ENCODE peak calls at places on chromosome 22, in eight cellular contexts. One of them, this sample, is unnamed.

GRCh38 chr22:45879552-45879949 is 97.4 kb downstream of the WNT7B start:
- DNase-seq in NT2/D1: no peak
- DNase-seq in IMR-90: no peak
- DNase-seq in AG04450: no peak
- DNase-seq in fibroblast of lung: no peak
- DNase-seq in thoracic aorta: no peak
- DNase-seq in tibial nerve: no peak
- DNase-seq in A549: no peak
- DNase-seq in this sample: no peak

GRCh38 chr22:31120230-31120629 is 2.5 kb upstream of the INPP5J start:
- DNase-seq in NT2/D1: no peak
- DNase-seq in IMR-90: no peak
- DNase-seq in AG04450: no peak
- DNase-seq in fibroblast of lung: no peak
- DNase-seq in thoracic aorta: no peak
- DNase-seq in tibial nerve: no peak
- DNase-seq in A549: no peak
- DNase-seq in this sample: no peak

GRCh38 chr22:45526768-45527360 is 24.2 kb downstream of the FBLN1 start:
- DNase-seq in NT2/D1: no peak
- DNase-seq in IMR-90: peak; percentile 77
- DNase-seq in AG04450: no peak
- DNase-seq in fibroblast of lung: peak; percentile 86
- DNase-seq in thoracic aorta: no peak
- DNase-seq in tibial nerve: no peak
- DNase-seq in A549: no peak
- DNase-seq in this sample: no peak

GRCh38 chr22:20430101-20430640 is 7.5 kb downstream of the SCARF2 start:
- DNase-seq in NT2/D1: no peak
- DNase-seq in IMR-90: no peak
- DNase-seq in AG04450: no peak
- DNase-seq in fibroblast of lung: no peak
- DNase-seq in thoracic aorta: no peak
- DNase-seq in tibial nerve: no peak
- DNase-seq in A549: no peak
- DNase-seq in this sample: no peak

GRCh38 chr22:29569011-29569678 is 11.8 kb downstream of the NIPSNAP1 start:
- DNase-seq in NT2/D1: no peak
- DNase-seq in IMR-90: no peak
- DNase-seq in AG04450: no peak
- DNase-seq in fibroblast of lung: no peak
- DNase-seq in thoracic aorta: no peak
- DNase-seq in tibial nerve: no peak
- DNase-seq in A549: no peak
- DNase-seq in this sample: no peak

GRCh38 chr22:23504522-23504921 is 75.6 kb downstream of the IGLL1 start:
- DNase-seq in NT2/D1: no peak
- DNase-seq in IMR-90: no peak
- DNase-seq in AG04450: no peak
- DNase-seq in fibroblast of lung: no peak
- DNase-seq in thoracic aorta: no peak
- DNase-seq in tibial nerve: no peak
- DNase-seq in A549: no peak
- DNase-seq in this sample: no peak

GRCh38 chr22:21816787-21817496 is 50.5 kb downstream of the MAPK1 start:
- DNase-seq in NT2/D1: no peak
- DNase-seq in IMR-90: peak; percentile 95
- DNase-seq in AG04450: peak; percentile 67
- DNase-seq in fibroblast of lung: peak; percentile 92
- DNase-seq in thoracic aorta: no peak
- DNase-seq in tibial nerve: no peak
- DNase-seq in A549: peak; percentile 61
- DNase-seq in this sample: no peak

GRCh38 chr22:22812031-22812905 is 75.3 kb upstream of the IGLL5 start:
- DNase-seq in NT2/D1: no peak
- DNase-seq in IMR-90: no peak
- DNase-seq in AG04450: no peak
- DNase-seq in fibroblast of lung: no peak
- DNase-seq in thoracic aorta: no peak
- DNase-seq in tibial nerve: no peak
- DNase-seq in A549: no peak
- DNase-seq in this sample: no peak

GRCh38 chr22:37428649-37429586 is 1.6 kb upstream of the ELFN2 start:
- DNase-seq in NT2/D1: peak; percentile 46
- DNase-seq in IMR-90: peak; percentile 43
- DNase-seq in AG04450: no peak
- DNase-seq in fibroblast of lung: peak; percentile 53
- DNase-seq in thoracic aorta: no peak
- DNase-seq in tibial nerve: no peak
- DNase-seq in A549: peak; percentile 53
- DNase-seq in this sample: peak; percentile 17

GRCh38 chr22:45246060-45246985 is 5.6 kb upstream of the KIAA0930 start:
- DNase-seq in NT2/D1: no peak
- DNase-seq in IMR-90: peak; percentile 99
- DNase-seq in AG04450: peak; percentile 94
- DNase-seq in fibroblast of lung: peak; percentile 85
- DNase-seq in thoracic aorta: no peak
- DNase-seq in tibial nerve: no peak
- DNase-seq in A549: peak; percentile 97
- DNase-seq in this sample: no peak

GRCh38 chr22:29330753-29331152 is 15.3 kb upstream of the RASL10A start:
- DNase-seq in NT2/D1: no peak
- DNase-seq in IMR-90: peak; percentile 77
- DNase-seq in AG04450: no peak
- DNase-seq in fibroblast of lung: peak; percentile 73
- DNase-seq in thoracic aorta: no peak
- DNase-seq in tibial nerve: no peak
- DNase-seq in A549: no peak
- DNase-seq in this sample: no peak

GRCh38 chr22:44130076-44130711 is 50.5 kb upstream of the PARVG start:
- DNase-seq in NT2/D1: no peak
- DNase-seq in IMR-90: peak; percentile 17
- DNase-seq in AG04450: no peak
- DNase-seq in fibroblast of lung: no peak
- DNase-seq in thoracic aorta: no peak
- DNase-seq in tibial nerve: no peak
- DNase-seq in A549: no peak
- DNase-seq in this sample: no peak

GRCh38 chr22:36344106-36344827 is 43.5 kb downstream of the MYH9 start:
- DNase-seq in NT2/D1: no peak
- DNase-seq in IMR-90: no peak
- DNase-seq in AG04450: no peak
- DNase-seq in fibroblast of lung: no peak
- DNase-seq in thoracic aorta: no peak
- DNase-seq in tibial nerve: no peak
- DNase-seq in A549: no peak
- DNase-seq in this sample: no peak

GRCh38 chr22:26321469-26321913 is 107.6 kb upstream of the ASPHD2 start:
- DNase-seq in NT2/D1: no peak
- DNase-seq in IMR-90: peak; percentile 45
- DNase-seq in AG04450: no peak
- DNase-seq in fibroblast of lung: no peak
- DNase-seq in thoracic aorta: no peak
- DNase-seq in tibial nerve: no peak
- DNase-seq in A549: peak; percentile 9
- DNase-seq in this sample: no peak

GRCh38 chr22:30416403-30416802 is 9.2 kb upstream of the MTFP1 start:
- DNase-seq in NT2/D1: no peak
- DNase-seq in IMR-90: peak; percentile 31
- DNase-seq in AG04450: no peak
- DNase-seq in fibroblast of lung: no peak
- DNase-seq in thoracic aorta: no peak
- DNase-seq in tibial nerve: no peak
- DNase-seq in A549: peak; percentile 46
- DNase-seq in this sample: no peak

GRCh38 chr22:25109878-25110595 is 89.6 kb upstream of the CRYBB3 start:
- DNase-seq in NT2/D1: no peak
- DNase-seq in IMR-90: no peak
- DNase-seq in AG04450: no peak
- DNase-seq in fibroblast of lung: no peak
- DNase-seq in thoracic aorta: no peak
- DNase-seq in tibial nerve: no peak
- DNase-seq in A549: no peak
- DNase-seq in this sample: no peak

GRCh38 chr22:37212174-37212906 is at the start of gene SSTR3:
- DNase-seq in NT2/D1: no peak
- DNase-seq in IMR-90: no peak
- DNase-seq in AG04450: no peak
- DNase-seq in fibroblast of lung: no peak
- DNase-seq in thoracic aorta: no peak
- DNase-seq in tibial nerve: no peak
- DNase-seq in A549: no peak
- DNase-seq in this sample: no peak

GRCh38 chr22:44399906-44400762 is 87.4 kb upstream of the SHISAL1 start:
- DNase-seq in NT2/D1: no peak
- DNase-seq in IMR-90: no peak
- DNase-seq in AG04450: no peak
- DNase-seq in fibroblast of lung: no peak
- DNase-seq in thoracic aorta: no peak
- DNase-seq in tibial nerve: no peak
- DNase-seq in A549: no peak
- DNase-seq in this sample: no peak

DNA sequence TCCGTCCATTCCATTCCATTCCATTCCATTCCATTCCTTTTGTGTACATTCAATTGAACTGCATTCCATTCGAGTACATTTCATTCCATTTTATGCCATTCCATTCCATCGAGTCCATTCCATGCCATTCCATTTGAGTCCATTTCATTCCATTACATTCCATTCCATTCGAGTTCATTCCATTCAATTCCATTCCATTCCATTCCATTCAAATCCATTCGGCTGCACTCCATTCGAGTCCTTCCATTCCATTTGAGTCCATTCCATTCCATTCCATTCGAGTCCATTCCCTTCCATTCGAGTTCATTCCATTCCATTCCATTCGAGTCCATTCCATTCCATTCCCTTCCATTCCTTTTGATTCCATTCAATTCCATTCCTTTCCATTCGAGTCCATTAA is 4800.6 kb upstream of the OR11H1 start:
- DNase-seq in NT2/D1: no peak
- DNase-seq in IMR-90: no peak
- DNase-seq in AG04450: no peak
- DNase-seq in fibroblast of lung: no peak
- DNase-seq in thoracic aorta: no peak
- DNase-seq in tibial nerve: no peak
- DNase-seq in A549: no peak
- DNase-seq in this sample: no peak
- H3K9me3 ChIP-seq in NT2/D1: peaks cover 81% of the 10 kb centered on the region
- H3K9me3 ChIP-seq in IMR-90: peaks cover 39% of the 10 kb centered on the region
- H3K9me3 ChIP-seq in AG04450: peaks cover 75% of the 10 kb centered on the region
- H3K9me3 ChIP-seq in fibroblast of lung: peaks cover 15% of the 10 kb centered on the region
- H3K9me3 ChIP-seq in thoracic aorta: peaks cover 8% of the 10 kb centered on the region
- H3K9me3 ChIP-seq in tibial nerve: peaks cover 64% of the 10 kb centered on the region
- H3K9me3 ChIP-seq in A549: peaks cover 10% of the 10 kb centered on the region
- H3K9me3 ChIP-seq in this sample: peaks cover 36% of the 10 kb centered on the region

GRCh38 chr22:47826016-47826415 is 1063.6 kb downstream of the TBC1D22A start:
- DNase-seq in NT2/D1: no peak
- DNase-seq in IMR-90: no peak
- DNase-seq in AG04450: no peak
- DNase-seq in fibroblast of lung: no peak
- DNase-seq in thoracic aorta: no peak
- DNase-seq in tibial nerve: no peak
- DNase-seq in A549: no peak
- DNase-seq in this sample: no peak
- H3K9me3 ChIP-seq in NT2/D1: no peaks in the 10 kb centered on the region
- H3K9me3 ChIP-seq in IMR-90: peaks cover 26% of the 10 kb centered on the region
- H3K9me3 ChIP-seq in AG04450: peaks cover 37% of the 10 kb centered on the region
- H3K9me3 ChIP-seq in fibroblast of lung: no peaks in the 10 kb centered on the region
- H3K9me3 ChIP-seq in thoracic aorta: no peaks in the 10 kb centered on the region
- H3K9me3 ChIP-seq in tibial nerve: peaks cover 8% of the 10 kb centered on the region
- H3K9me3 ChIP-seq in A549: no peaks in the 10 kb centered on the region
- H3K9me3 ChIP-seq in this sample: no peaks in the 10 kb centered on the region

GRCh38 chr22:48359613-48359965 is 1468.1 kb downstream of the BRD1 start:
- DNase-seq in NT2/D1: no peak
- DNase-seq in IMR-90: no peak
- DNase-seq in AG04450: no peak
- DNase-seq in fibroblast of lung: no peak
- DNase-seq in thoracic aorta: no peak
- DNase-seq in tibial nerve: no peak
- DNase-seq in A549: no peak
- DNase-seq in this sample: no peak

GRCh38 chr22:48357196-48357595 is 1470.5 kb downstream of the BRD1 start:
- DNase-seq in NT2/D1: no peak
- DNase-seq in IMR-90: no peak
- DNase-seq in AG04450: no peak
- DNase-seq in fibroblast of lung: no peak
- DNase-seq in thoracic aorta: no peak
- DNase-seq in tibial nerve: no peak
- DNase-seq in A549: no peak
- DNase-seq in this sample: no peak

GRCh38 chr22:48356731-48357130 is 1470.9 kb downstream of the BRD1 start:
- DNase-seq in NT2/D1: no peak
- DNase-seq in IMR-90: no peak
- DNase-seq in AG04450: no peak
- DNase-seq in fibroblast of lung: no peak
- DNase-seq in thoracic aorta: no peak
- DNase-seq in tibial nerve: no peak
- DNase-seq in A549: no peak
- DNase-seq in this sample: no peak

GRCh38 chr22:48358886-48359612 is 1468.6 kb downstream of the BRD1 start:
- DNase-seq in NT2/D1: no peak
- DNase-seq in IMR-90: no peak
- DNase-seq in AG04450: no peak
- DNase-seq in fibroblast of lung: no peak
- DNase-seq in thoracic aorta: no peak
- DNase-seq in tibial nerve: no peak
- DNase-seq in A549: no peak
- DNase-seq in this sample: no peak

GRCh38 chr22:48357961-48358360 is 1469.7 kb downstream of the BRD1 start:
- DNase-seq in NT2/D1: no peak
- DNase-seq in IMR-90: no peak
- DNase-seq in AG04450: no peak
- DNase-seq in fibroblast of lung: no peak
- DNase-seq in thoracic aorta: no peak
- DNase-seq in tibial nerve: no peak
- DNase-seq in A549: no peak
- DNase-seq in this sample: no peak
- H3K9me3 ChIP-seq in NT2/D1: no peaks in the 10 kb centered on the region
- H3K9me3 ChIP-seq in IMR-90: peaks cover 61% of the 10 kb centered on the region
- H3K9me3 ChIP-seq in AG04450: peaks cover 71% of the 10 kb centered on the region
- H3K9me3 ChIP-seq in fibroblast of lung: no peaks in the 10 kb centered on the region
- H3K9me3 ChIP-seq in thoracic aorta: no peaks in the 10 kb centered on the region
- H3K9me3 ChIP-seq in tibial nerve: no peaks in the 10 kb centered on the region
- H3K9me3 ChIP-seq in A549: no peaks in the 10 kb centered on the region
- H3K9me3 ChIP-seq in this sample: no peaks in the 10 kb centered on the region

GRCh38 chr22:16970446-16970845 is 37.6 kb downstream of the GAB4 start:
- DNase-seq in NT2/D1: no peak
- DNase-seq in IMR-90: no peak
- DNase-seq in AG04450: no peak
- DNase-seq in fibroblast of lung: no peak
- DNase-seq in thoracic aorta: no peak
- DNase-seq in tibial nerve: no peak
- DNase-seq in A549: no peak
- DNase-seq in this sample: no peak
- H3K9me3 ChIP-seq in NT2/D1: no peaks in the 10 kb centered on the region
- H3K9me3 ChIP-seq in IMR-90: peaks cover 21% of the 10 kb centered on the region
- H3K9me3 ChIP-seq in AG04450: peaks cover 64% of the 10 kb centered on the region
- H3K9me3 ChIP-seq in fibroblast of lung: no peaks in the 10 kb centered on the region
- H3K9me3 ChIP-seq in thoracic aorta: no peaks in the 10 kb centered on the region
- H3K9me3 ChIP-seq in tibial nerve: no peaks in the 10 kb centered on the region
- H3K9me3 ChIP-seq in A549: no peaks in the 10 kb centered on the region
- H3K9me3 ChIP-seq in this sample: no peaks in the 10 kb centered on the region

This sample was measured in T-helper 17 cell.